ENCODE peak calls at places on chromosomes 2 and 18, in eight cellular contexts. One of them, this sample, is unnamed.

GRCh38 chr2:31534636-31535035 is 46.1 kb downstream of the SRD5A2 start:
- DNase-seq in H1: no peak
- DNase-seq in right lobe of liver: no peak
- DNase-seq in spleen: no peak
- DNase-seq in heart left ventricle: no peak
- DNase-seq in body of pancreas: no peak
- DNase-seq in uterus: no peak
- DNase-seq in vagina: no peak
- DNase-seq in this sample: no peak

GRCh38 chr2:215914067-215914776 is 99.1 kb downstream of the MREG start:
- DNase-seq in H1: no peak
- DNase-seq in right lobe of liver: no peak
- DNase-seq in spleen: no peak
- DNase-seq in heart left ventricle: no peak
- DNase-seq in body of pancreas: no peak
- DNase-seq in uterus: no peak
- DNase-seq in vagina: peak; percentile 2
- DNase-seq in this sample: no peak

GRCh38 chr2:67686254-67686653 is 289.1 kb downstream of the ETAA1 start:
- DNase-seq in H1: no peak
- DNase-seq in right lobe of liver: no peak
- DNase-seq in spleen: no peak
- DNase-seq in heart left ventricle: no peak
- DNase-seq in body of pancreas: no peak
- DNase-seq in uterus: no peak
- DNase-seq in vagina: no peak
- DNase-seq in this sample: no peak

GRCh38 chr2:151367571-151367970 is 10.2 kb downstream of the TNFAIP6 start:
- DNase-seq in H1: no peak
- DNase-seq in right lobe of liver: no peak
- DNase-seq in spleen: no peak
- DNase-seq in heart left ventricle: no peak
- DNase-seq in body of pancreas: no peak
- DNase-seq in uterus: no peak
- DNase-seq in vagina: no peak
- DNase-seq in this sample: no peak

GRCh38 chr2:80737047-80737446 is 432.5 kb upstream of the LRRTM1 start:
- DNase-seq in H1: no peak
- DNase-seq in right lobe of liver: no peak
- DNase-seq in spleen: no peak
- DNase-seq in heart left ventricle: no peak
- DNase-seq in body of pancreas: no peak
- DNase-seq in uterus: no peak
- DNase-seq in vagina: no peak
- DNase-seq in this sample: no peak

GRCh38 chr18:50338122-50338521 is 36.7 kb upstream of the SKA1 start:
- DNase-seq in H1: no peak
- DNase-seq in right lobe of liver: no peak
- DNase-seq in spleen: no peak
- DNase-seq in heart left ventricle: no peak
- DNase-seq in body of pancreas: no peak
- DNase-seq in uterus: no peak
- DNase-seq in vagina: no peak
- DNase-seq in this sample: no peak

GRCh38 chr2:31581124-31581795 is 522 bp upstream of the SRD5A2 start:
- DNase-seq in H1: no peak
- DNase-seq in right lobe of liver: no peak
- DNase-seq in spleen: no peak
- DNase-seq in heart left ventricle: no peak
- DNase-seq in body of pancreas: no peak
- DNase-seq in uterus: no peak
- DNase-seq in vagina: no peak
- DNase-seq in this sample: no peak

GRCh38 chr2:121236101-121236640 is 48.8 kb downstream of the TFCP2L1 start:
- DNase-seq in H1: no peak
- DNase-seq in right lobe of liver: no peak
- DNase-seq in spleen: peak; percentile 44
- DNase-seq in heart left ventricle: no peak
- DNase-seq in body of pancreas: no peak
- DNase-seq in uterus: no peak
- DNase-seq in vagina: no peak
- DNase-seq in this sample: no peak

GRCh38 chr2:43220982-43221659 is 5.3 kb downstream of the ZFP36L2 start:
- DNase-seq in H1: peak; percentile 62
- DNase-seq in right lobe of liver: no peak
- DNase-seq in spleen: peak; percentile 89
- DNase-seq in heart left ventricle: peak; percentile 87
- DNase-seq in body of pancreas: peak; percentile 57
- DNase-seq in uterus: peak; percentile 93
- DNase-seq in vagina: peak; percentile 95
- DNase-seq in this sample: peak; percentile 48
- TF ChIP-seq POLR2A in H1: no peak
- TF ChIP-seq POLR2A in right lobe of liver: no peak
- TF ChIP-seq POLR2A in spleen: peak; percentile 66
- TF ChIP-seq POLR2A in heart left ventricle: no peak
- TF ChIP-seq POLR2A in body of pancreas: no peak
- TF ChIP-seq POLR2A in uterus: no peak
- TF ChIP-seq POLR2A in vagina: no peak
- TF ChIP-seq POLR2A in this sample: no peak

DNA sequence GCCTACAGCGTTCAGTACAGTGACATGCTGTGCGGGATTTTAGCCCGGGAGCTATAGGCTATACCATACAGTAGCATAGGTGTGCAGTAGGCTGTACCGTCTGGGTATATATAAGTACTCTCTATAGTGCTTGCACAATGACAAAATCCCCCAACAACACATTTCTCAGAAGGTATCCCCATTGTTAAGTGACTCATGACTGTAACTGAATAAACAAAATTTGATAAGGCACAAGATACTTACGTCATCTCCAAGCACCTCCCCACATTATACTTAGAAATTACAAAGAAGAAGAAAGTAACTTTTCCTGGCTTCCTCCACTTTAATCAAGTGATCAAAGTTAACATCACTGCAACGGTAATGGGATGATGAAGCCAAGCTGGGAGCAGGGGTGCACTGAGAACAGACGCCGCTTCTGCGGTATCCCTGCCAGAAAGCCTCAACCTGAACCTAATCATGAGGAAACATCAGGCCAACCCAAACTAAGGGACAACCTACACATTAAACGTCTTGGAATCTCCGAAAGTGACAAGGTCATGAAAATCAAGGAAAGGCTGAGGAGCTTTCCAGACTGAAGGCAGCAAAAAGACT is 9.6 kb downstream of the TNS1 start:
- DNase-seq in H1: no peak
- DNase-seq in right lobe of liver: no peak
- DNase-seq in spleen: no peak
- DNase-seq in heart left ventricle: peak; percentile 8
- DNase-seq in body of pancreas: no peak
- DNase-seq in uterus: peak; percentile 56
- DNase-seq in vagina: no peak
- DNase-seq in this sample: no peak
- H3K27ac ChIP-seq in H1: no peak overlapping the region
- H3K27ac ChIP-seq in right lobe of liver: no peak overlapping the region
- H3K27ac ChIP-seq in spleen: no peak overlapping the region
- H3K27ac ChIP-seq in heart left ventricle: no peak overlapping the region
- H3K27ac ChIP-seq in body of pancreas: peak overlapping the region; percentile 91
- H3K27ac ChIP-seq in uterus: peak overlapping the region; percentile 65
- H3K27ac ChIP-seq in vagina: peak overlapping the region; percentile 92
- H3K27ac ChIP-seq in this sample: peak overlapping the region; percentile 68

DNA sequence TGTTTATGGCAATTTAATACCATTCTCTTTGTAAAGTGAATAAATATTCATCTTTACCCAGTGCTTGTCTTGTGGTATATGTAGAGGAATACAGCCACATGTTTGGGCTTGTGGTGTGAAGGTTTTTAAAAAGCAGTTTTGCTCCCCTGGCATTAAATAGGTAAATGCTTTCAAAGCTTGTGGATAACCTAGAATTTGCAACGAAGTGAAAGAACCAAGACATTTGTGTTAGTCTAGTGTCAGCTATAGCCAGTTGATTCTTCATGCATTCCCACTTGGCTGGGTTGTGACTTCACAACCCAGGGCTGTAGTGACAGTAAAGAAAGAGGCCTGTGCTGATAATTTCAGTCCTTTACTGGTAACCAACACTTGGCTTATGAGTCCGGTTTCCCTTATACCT is 32.9 kb upstream of the TOGARAM2 start:
- DNase-seq in H1: no peak
- DNase-seq in right lobe of liver: no peak
- DNase-seq in spleen: no peak
- DNase-seq in heart left ventricle: no peak
- DNase-seq in body of pancreas: no peak
- DNase-seq in uterus: no peak
- DNase-seq in vagina: no peak
- DNase-seq in this sample: no peak
- H3K36me3 ChIP-seq in H1: peaks cover 65% of the 10 kb centered on the region
- H3K36me3 ChIP-seq in right lobe of liver: no peaks in the 10 kb centered on the region
- H3K36me3 ChIP-seq in spleen: peaks cover 53% of the 10 kb centered on the region
- H3K36me3 ChIP-seq in heart left ventricle: no peaks in the 10 kb centered on the region
- H3K36me3 ChIP-seq in body of pancreas: peaks cover 4% of the 10 kb centered on the region
- H3K36me3 ChIP-seq in uterus: no peaks in the 10 kb centered on the region
- H3K36me3 ChIP-seq in vagina: peaks cover 47% of the 10 kb centered on the region
- H3K36me3 ChIP-seq in this sample: peaks cover 14% of the 10 kb centered on the region

DNA sequence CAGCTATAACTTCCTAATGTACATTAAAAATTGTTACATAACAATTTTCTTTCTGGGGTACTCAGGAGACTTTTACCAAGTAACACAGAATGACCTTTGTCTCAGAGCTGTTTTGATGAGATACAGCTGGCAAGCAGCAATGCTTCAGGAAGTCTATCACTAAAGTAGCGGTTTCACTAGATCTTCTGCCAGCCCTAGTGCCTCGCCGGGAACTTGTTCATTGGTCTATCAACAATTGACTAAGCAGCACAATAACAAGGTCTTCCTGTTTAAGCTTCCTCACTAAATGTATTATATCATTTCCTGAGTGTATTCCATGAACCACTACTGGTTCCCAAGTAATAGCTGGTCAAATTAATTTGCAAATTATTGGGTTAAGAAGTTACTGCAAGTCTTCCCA is 69.2 kb downstream of the TRIP12 start:
- DNase-seq in H1: no peak
- DNase-seq in right lobe of liver: no peak
- DNase-seq in spleen: peak; percentile 82
- DNase-seq in heart left ventricle: no peak
- DNase-seq in body of pancreas: no peak
- DNase-seq in uterus: peak; percentile 22
- DNase-seq in vagina: no peak
- DNase-seq in this sample: no peak
- TF ChIP-seq POLR2A in H1: no peak
- TF ChIP-seq POLR2A in right lobe of liver: no peak
- TF ChIP-seq POLR2A in spleen: no peak
- TF ChIP-seq POLR2A in heart left ventricle: no peak
- TF ChIP-seq POLR2A in body of pancreas: no peak
- TF ChIP-seq POLR2A in uterus: no peak
- TF ChIP-seq POLR2A in vagina: no peak
- TF ChIP-seq POLR2A in this sample: no peak

GRCh38 chr2:36541891-36542595 is 55.9 kb downstream of the FEZ2 start:
- DNase-seq in H1: no peak
- DNase-seq in right lobe of liver: no peak
- DNase-seq in spleen: no peak
- DNase-seq in heart left ventricle: no peak
- DNase-seq in body of pancreas: no peak
- DNase-seq in uterus: no peak
- DNase-seq in vagina: no peak
- DNase-seq in this sample: no peak

GRCh38 chr2:36536776-36537175 is 61.2 kb downstream of the FEZ2 start:
- DNase-seq in H1: no peak
- DNase-seq in right lobe of liver: no peak
- DNase-seq in spleen: no peak
- DNase-seq in heart left ventricle: no peak
- DNase-seq in body of pancreas: no peak
- DNase-seq in uterus: no peak
- DNase-seq in vagina: no peak
- DNase-seq in this sample: no peak

GRCh38 chr2:36540986-36541750 is 56.8 kb downstream of the FEZ2 start:
- DNase-seq in H1: no peak
- DNase-seq in right lobe of liver: no peak
- DNase-seq in spleen: no peak
- DNase-seq in heart left ventricle: no peak
- DNase-seq in body of pancreas: no peak
- DNase-seq in uterus: no peak
- DNase-seq in vagina: no peak
- DNase-seq in this sample: no peak

GRCh38 chr2:36538345-36538744 is 59.6 kb downstream of the FEZ2 start:
- DNase-seq in H1: no peak
- DNase-seq in right lobe of liver: no peak
- DNase-seq in spleen: no peak
- DNase-seq in heart left ventricle: no peak
- DNase-seq in body of pancreas: no peak
- DNase-seq in uterus: no peak
- DNase-seq in vagina: no peak
- DNase-seq in this sample: no peak

DNA sequence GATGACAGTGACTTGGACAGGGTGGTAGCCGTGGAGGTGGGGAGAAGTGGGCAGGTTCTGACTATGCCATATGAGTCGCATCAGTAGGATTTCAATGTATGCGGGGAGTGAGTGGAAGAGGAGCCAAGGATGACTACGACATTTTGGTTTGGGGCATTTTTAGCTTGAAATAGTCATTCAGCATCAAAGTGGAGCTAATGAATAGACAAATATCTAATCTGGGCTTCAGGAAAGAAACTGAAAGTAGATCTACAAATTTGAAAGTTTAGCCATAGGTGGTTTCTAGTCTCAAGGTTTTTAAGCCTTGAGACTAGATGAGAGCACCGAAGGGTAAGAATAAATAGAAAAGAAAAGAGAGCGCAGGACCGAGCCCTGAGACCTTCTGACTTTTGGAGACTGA is 58.3 kb downstream of the FEZ2 start:
- DNase-seq in H1: no peak
- DNase-seq in right lobe of liver: no peak
- DNase-seq in spleen: no peak
- DNase-seq in heart left ventricle: no peak
- DNase-seq in body of pancreas: no peak
- DNase-seq in uterus: no peak
- DNase-seq in vagina: no peak
- DNase-seq in this sample: no peak
- H3K27ac ChIP-seq in H1: no peak overlapping the region
- H3K27ac ChIP-seq in right lobe of liver: no peak overlapping the region
- H3K27ac ChIP-seq in spleen: no peak overlapping the region
- H3K27ac ChIP-seq in heart left ventricle: no peak overlapping the region
- H3K27ac ChIP-seq in body of pancreas: no peak overlapping the region
- H3K27ac ChIP-seq in uterus: no peak overlapping the region
- H3K27ac ChIP-seq in vagina: no peak overlapping the region
- H3K27ac ChIP-seq in this sample: no peak overlapping the region